ENCODE peak calls at places on chromosomes 13 and 19, in seven cellular contexts. R is HCT116, D is K562, Q is H1, B is SK-N-SH, C is GM12878, G is HepG2. Z is an unnamed sample.

GRCh38 chr19:4868286-4868834 is 893 bp upstream of the PLIN3 start:
- DNase-seq in R (no peak), D (no peak), Q (no peak), B (no peak), C (no peak), G (no peak), Z (no peak)

GRCh38 chr19:33795370-33796163 is 1.1 kb upstream of the KCTD15 start:
- DNase-seq in R (no peak), D (peak), Q (peak), B (peak), C (no peak), G (peak), Z (peak)

GRCh38 chr13:41505209-41505835 is 48.0 kb downstream of the RGCC start:
- DNase-seq in R (no peak), D (no peak), Q (no peak), B (no peak), C (no peak), G (no peak), Z (no peak)

GRCh38 chr13:99982741-99983400 is 1.3 kb downstream of the ZIC2 start:
- DNase-seq in R (no peak), D (no peak), Q (peak), B (peak), C (no peak), G (no peak), Z (peak)

GRCh38 chr19:35013047-35013819 is 13.1 kb downstream of the GRAMD1A start:
- DNase-seq in R (no peak), D (peak), Q (peak), B (peak), C (no peak), G (peak), Z (no peak)

GRCh38 chr13:114087430-114087829 is 45.0 kb downstream of the RASA3 start:
- DNase-seq in R (no peak), D (no peak), Q (no peak), B (no peak), C (no peak), G (no peak), Z (no peak)

GRCh38 chr13:98570929-98571372 is 6.0 kb downstream of the STK24 start:
- DNase-seq in R (peak), D (no peak), Q (no peak), B (no peak), C (peak), G (peak), Z (peak)

GRCh38 chr13:73816702-73817101 is 317.5 kb downstream of the KLF12 start:
- DNase-seq in R (peak), D (no peak), Q (no peak), B (no peak), C (no peak), G (no peak), Z (no peak)

GRCh38 chr19:30666301-30666803 is 294.2 kb downstream of the ZNF536 start:
- DNase-seq in R (no peak), D (peak), Q (peak), B (peak), C (no peak), G (peak), Z (peak)

GRCh38 chr13:71864094-71864980 is 2.7 kb downstream of the DACH1 start:
- DNase-seq in R (no peak), D (no peak), Q (peak), B (peak), C (no peak), G (no peak), Z (peak)

GRCh38 chr19:34712606-34713261 is 21.3 kb upstream of the ZNF181 start:
- DNase-seq in R (peak), D (peak), Q (peak), B (peak), C (peak), G (peak), Z (peak)

GRCh38 chr19:11191273-11191755 is 6.0 kb downstream of the KANK2 start:
- DNase-seq in R (no peak), D (peak), Q (peak), B (peak), C (no peak), G (no peak), Z (peak)

GRCh38 chr13:30002577-30002976 is 152.2 kb upstream of the UBL3 start:
- DNase-seq in R (no peak), D (no peak), Q (no peak), B (no peak), C (no peak), G (no peak), Z (no peak)

GRCh38 chr13:65555973-65556372 is 1674.2 kb downstream of the PCDH9 start:
- DNase-seq in R (no peak), D (no peak), Q (no peak), B (peak), C (no peak), G (no peak), Z (no peak)

GRCh38 chr13:27556109-27556508 is 64.2 kb downstream of the LNX2 start:
- DNase-seq in R (no peak), D (no peak), Q (no peak), B (no peak), C (no peak), G (no peak), Z (peak)

GRCh38 chr13:100899720-100900316 is 225.2 kb upstream of the TMTC4 start:
- DNase-seq in R (no peak), D (no peak), Q (no peak), B (no peak), C (no peak), G (no peak), Z (no peak)

GRCh38 chr13:82002693-82003092 is 1661.8 kb upstream of the SPRY2 start:
- DNase-seq in R (no peak), D (no peak), Q (no peak), B (no peak), C (no peak), G (no peak), Z (no peak)

GRCh38 chr13:58300224-58300623 is 668.7 kb downstream of the PCDH17 start:
- DNase-seq in R (no peak), D (no peak), Q (no peak), B (no peak), C (no peak), G (no peak), Z (no peak)

DNA sequence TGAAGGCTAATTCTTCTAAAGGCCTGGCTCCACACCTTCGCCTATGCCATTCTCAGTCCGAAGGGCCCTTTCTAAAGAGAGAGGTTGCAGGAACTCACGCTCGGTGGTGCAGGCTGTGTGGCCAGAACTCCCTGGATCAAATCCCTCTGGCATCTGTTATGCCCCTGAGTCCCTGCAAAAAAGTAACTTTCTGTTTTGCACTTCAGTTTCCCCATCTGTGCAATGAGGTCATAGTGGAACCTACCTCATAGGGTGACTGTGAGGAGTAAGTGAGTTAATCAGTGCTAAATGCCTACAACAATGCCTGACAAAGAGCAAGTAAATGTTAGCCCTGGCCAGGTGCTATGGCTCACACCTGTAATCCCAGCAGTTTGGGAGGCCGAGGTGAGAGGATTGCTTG is 7.3 kb downstream of the IGSF23 start:
- DNase-seq in R (no peak), D (no peak), Q (no peak), B (no peak), C (no peak), G (no peak), Z (no peak)
- TF ChIP-seq JUND in R (no peak), D (no peak), Q (no peak), B (no peak), C (no peak), G (no peak), Z (no peak)

DNA sequence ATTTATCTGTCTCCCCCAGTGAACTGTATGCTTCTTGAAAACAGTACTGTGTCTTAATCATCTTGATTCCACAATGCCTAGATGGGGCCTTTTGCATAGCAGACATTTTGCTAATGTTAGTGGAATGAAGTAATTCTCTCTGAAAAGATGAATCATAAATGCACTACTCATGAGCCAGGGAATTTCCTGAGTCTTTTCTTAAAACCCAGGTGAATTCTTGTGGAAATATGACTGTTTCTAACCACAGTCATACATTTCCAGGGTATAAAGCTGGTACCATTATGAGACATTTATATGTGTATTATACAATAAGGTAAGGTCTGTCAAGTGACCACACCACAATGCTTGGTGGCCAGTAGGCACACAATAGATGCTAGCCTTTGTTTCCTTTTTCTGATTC is 5.5 kb upstream of the KCTD4 start:
- DNase-seq in R (peak), D (no peak), Q (no peak), B (no peak), C (peak), G (no peak), Z (no peak)
- TF ChIP-seq JUND in R (peak), D (no peak), Q (no peak), B (peak), C (no peak), G (no peak), Z (no peak)

DNA sequence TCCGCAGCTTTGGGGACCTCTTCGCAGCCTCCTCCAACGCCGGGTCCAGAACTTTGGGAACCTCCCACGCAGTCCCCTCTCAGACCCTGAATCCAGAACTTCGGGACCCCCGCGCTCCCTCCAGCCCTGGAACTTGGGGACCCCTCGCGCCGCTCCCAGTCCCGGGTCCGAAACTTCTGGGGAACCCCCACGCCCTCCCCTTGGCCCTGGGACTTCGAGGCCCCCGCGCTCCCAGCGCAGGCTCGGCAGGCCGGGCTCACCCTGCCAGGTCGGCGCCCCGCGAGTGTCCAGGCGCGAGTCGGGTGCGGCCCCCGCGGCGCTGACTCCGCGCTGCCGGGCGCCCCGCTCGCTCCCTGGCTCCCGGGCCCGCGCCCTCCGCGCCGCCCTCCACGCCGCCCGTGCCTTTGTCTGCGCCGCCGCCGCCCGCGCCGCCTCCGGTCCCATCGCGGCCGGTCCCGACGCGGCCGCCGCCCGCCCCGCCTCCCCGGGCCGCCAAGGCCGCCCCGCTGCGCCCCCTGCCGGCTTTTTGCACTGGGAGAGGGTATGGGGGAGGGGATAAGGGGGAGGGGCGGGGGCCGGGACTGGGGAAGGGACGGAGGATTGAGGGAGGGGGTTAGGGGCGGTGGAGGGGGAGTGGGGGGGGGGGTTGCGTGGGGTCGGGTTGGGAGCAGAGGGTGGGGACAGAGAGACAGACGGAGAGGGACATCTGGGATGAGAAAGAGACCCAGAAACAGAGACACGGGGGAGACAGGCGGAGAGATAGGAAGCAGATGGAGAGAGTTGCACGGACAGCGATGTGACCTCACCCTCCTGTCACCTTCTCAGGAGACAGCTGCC is at the start of gene HOMER3:
- DNase-seq in R (no peak), D (peak), Q (peak), B (peak), C (no peak), G (no peak), Z (peak)
- TF ChIP-seq JUND in R (no peak), D (no peak), Q (no peak), B (no peak), C (no peak), G (no peak), Z (no peak)

GRCh38 chr19:787551-787950 is 9.7 kb upstream of the PTBP1 start:
- DNase-seq in R (no peak), D (no peak), Q (no peak), B (no peak), C (no peak), G (no peak), Z (no peak)

GRCh38 chr19:789473-790052 is 7.7 kb upstream of the PTBP1 start:
- DNase-seq in R (no peak), D (peak), Q (no peak), B (no peak), C (no peak), G (peak), Z (no peak)

GRCh38 chr19:790971-791604 is 6.2 kb upstream of the PTBP1 start:
- DNase-seq in R (no peak), D (peak), Q (no peak), B (no peak), C (no peak), G (no peak), Z (no peak)

GRCh38 chr19:791605-792360 is 5.5 kb upstream of the PTBP1 start:
- DNase-seq in R (no peak), D (peak), Q (no peak), B (peak), C (no peak), G (no peak), Z (no peak)

DNA sequence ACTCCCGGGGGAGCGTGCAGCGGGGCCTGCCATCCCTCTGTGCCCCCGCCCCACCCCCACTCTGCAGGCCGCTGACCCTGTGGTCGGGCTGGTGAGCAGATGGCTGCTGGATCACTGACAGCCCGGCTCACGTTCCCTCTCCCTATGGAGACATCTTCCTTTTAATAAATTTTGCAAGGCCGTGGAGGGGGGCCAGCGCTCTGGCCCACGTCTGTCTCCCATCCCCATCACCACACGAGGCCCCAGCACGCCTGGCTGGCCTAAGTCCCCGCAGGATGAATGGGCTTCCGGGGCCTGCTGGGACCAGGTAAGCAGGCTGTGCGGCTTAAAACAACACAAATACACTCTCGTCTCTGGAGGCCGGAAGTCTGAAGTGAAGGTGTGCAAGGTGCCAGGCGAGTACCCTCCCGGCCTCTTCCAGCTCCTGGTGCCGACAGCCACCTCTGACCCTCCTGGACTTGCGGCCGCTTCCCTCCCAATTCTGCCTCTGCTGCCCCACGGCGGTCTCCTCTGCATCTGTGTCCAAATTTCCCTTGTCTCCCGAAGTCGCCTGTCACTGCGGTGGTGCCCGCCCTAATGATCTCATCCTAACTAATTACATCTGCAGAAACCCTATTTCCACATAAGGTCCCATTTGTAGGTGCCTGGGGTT is 8.3 kb upstream of the PTBP1 start:
- DNase-seq in R (no peak), D (peak), Q (peak), B (peak), C (no peak), G (peak), Z (no peak)
- TF ChIP-seq JUND in R (no peak), D (peak), Q (no peak), B (no peak), C (no peak), G (no peak), Z (no peak)

DNA sequence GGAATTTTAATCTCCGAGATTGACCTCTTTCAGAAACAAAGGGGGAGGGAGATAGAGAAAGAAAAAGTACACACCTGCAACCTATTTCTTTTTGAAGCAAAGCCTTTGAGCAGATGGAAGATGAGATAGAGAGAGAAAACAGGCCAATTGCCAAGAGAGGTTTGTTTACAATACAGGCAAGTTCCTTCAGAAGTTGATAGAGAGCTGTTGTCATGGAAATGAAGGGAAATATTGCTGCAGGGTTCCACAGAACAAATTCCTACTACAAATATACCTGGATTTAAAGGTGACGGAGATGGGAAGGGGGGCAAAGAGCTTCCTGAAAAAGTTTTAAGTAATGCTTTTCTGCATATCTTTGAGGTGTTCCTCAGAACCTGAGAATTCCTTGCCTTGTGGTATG is 388.4 kb downstream of the NDFIP2 start:
- DNase-seq in R (no peak), D (no peak), Q (no peak), B (no peak), C (no peak), G (peak), Z (peak)
- TF ChIP-seq JUND in R (no peak), D (no peak), Q (no peak), B (no peak), C (no peak), G (no peak), Z (no peak)

DNA sequence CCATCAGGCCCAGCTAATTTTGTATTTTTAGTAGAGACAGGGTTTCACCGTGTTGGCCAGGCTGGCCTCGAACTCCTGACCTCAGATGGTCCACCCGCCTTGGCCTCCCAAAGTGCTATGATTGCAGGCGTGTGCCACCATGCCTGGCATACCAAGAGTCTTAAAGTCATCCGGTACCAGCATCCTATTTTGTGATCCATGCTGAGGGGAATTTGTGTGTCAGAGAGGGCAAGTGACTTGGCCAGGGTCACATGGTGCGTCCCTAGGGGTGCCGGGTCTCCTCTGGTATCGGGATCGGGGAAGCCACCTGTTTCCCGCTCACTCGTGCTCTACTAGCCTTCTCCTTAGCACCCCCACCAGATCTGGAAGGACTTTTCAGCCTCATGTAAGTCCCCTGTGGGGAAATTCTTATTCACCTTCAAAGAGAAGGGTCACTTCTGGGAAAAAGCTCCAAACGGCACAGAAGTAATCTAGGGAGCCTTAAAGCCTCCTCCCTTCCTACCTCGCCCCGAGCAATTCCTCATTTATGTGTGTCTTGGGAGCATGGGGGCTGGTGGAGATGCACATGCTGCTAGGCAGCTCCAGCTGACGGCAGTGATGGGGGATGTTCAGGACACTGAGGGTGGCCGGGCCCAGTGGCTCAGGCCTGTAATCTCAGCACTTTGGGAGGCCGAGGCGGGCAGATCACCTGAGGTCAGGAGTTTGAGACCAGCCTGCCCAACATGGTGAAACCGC is 6.1 kb upstream of the ANKLE1 start:
- DNase-seq in R (no peak), D (no peak), Q (no peak), B (no peak), C (no peak), G (no peak), Z (no peak)
- TF ChIP-seq JUND in R (no peak), D (no peak), Q (no peak), B (no peak), C (no peak), G (no peak), Z (no peak)

DNA sequence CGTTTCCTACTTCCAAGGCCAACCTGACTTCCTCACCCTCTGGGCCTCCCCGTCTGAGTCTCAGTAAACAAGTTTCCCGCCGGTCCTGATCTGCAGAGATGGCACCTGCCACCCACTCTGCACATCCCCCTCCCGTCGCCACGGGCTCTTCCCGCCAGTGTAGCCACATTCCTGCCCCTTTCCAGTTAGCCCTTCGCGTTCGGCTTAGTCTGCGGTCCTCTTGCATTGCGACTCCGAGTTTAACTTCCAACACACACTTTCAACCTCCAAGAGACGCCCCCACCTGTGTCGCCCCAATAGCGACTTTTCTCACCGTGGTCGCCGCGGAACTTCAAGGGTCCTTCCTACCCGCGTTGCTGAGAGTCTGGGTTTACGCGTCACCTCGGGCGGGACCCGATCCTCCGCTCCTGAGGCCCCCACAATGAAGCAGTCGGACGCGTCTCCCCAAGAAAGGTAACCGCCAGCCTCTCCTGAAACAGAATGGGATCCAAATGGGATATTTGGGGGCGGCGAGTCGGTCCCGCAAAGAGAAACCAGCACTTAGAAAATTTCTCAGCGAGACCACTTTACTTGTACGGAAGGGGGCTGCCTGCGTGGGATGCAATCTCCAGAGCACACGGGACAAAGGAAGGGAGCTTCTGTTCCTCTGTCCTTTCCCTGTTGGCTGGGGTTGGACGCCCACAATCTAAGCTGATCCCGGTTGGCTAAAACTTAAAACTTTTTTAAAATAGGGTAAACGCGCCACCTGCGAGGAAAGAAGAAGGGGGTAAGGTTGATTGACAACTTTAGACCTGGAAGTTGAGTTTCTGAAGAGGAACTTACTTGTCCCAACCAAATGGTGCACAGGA is 1.0 kb upstream of the BSG start:
- DNase-seq in R (no peak), D (peak), Q (peak), B (no peak), C (peak), G (peak), Z (peak)
- TF ChIP-seq JUND in R (no peak), D (peak), Q (no peak), B (no peak), C (no peak), G (no peak), Z (no peak)